ENCODE peak calls at places on chromosomes 16 and 17, in nine cellular contexts. B is HCT116, Y is AG04449, L is left lung, X is mucosa of descending colon, R is dorsolateral prefrontal cortex, N is fibroblast of lung, F is pancreas, U is kidney epithelial cell. T is an unnamed sample.

GRCh38 chr16:64858076-64858475 is 263.8 kb downstream of the CDH11 start:
- DNase-seq in B (no peak), Y (peak), L (no peak), X (no peak), R (no peak), N (peak), F (no peak), U (no peak), T (no peak)

GRCh38 chr16:48164907-48165715 is 9.3 kb upstream of the ABCC12 start:
- DNase-seq in B (peak), Y (no peak), L (peak), X (peak), R (peak), N (peak), F (peak), U (peak), T (peak)

GRCh38 chr17:61410100-61410551 is 10.5 kb downstream of the TBX2 start:
- DNase-seq in B (no peak), Y (no peak), L (peak), X (no peak), R (no peak), N (no peak), F (peak), U (no peak), T (no peak)

GRCh38 chr16:5065368-5065767 is 388 bp downstream of the C16orf89 start:
- DNase-seq in B (no peak), Y (no peak), L (no peak), X (no peak), R (no peak), N (no peak), F (no peak), U (no peak), T (no peak)

GRCh38 chr16:77307764-77308561 is 108.8 kb downstream of the SYCE1L start:
- DNase-seq in B (no peak), Y (no peak), L (no peak), X (no peak), R (no peak), N (peak), F (no peak), U (peak), T (no peak)

GRCh38 chr17:2695243-2695960 is 16.2 kb downstream of the CLUH start:
- DNase-seq in B (no peak), Y (no peak), L (peak), X (no peak), R (peak), N (no peak), F (peak), U (no peak), T (no peak)

GRCh38 chr17:19263621-19264010 is 26.4 kb downstream of the EPN2 start:
- DNase-seq in B (no peak), Y (no peak), L (no peak), X (no peak), R (no peak), N (peak), F (no peak), U (peak), T (no peak)

GRCh38 chr16:67199011-67199807 is at the start of gene ELMO3:
- DNase-seq in B (no peak), Y (no peak), L (peak), X (peak), R (no peak), N (no peak), F (peak), U (no peak), T (no peak)

GRCh38 chr16:22370038-22370541 is 4.3 kb downstream of the CDR2 start:
- DNase-seq in B (no peak), Y (peak), L (no peak), X (no peak), R (no peak), N (peak), F (no peak), U (no peak), T (no peak)

GRCh38 chr17:74601944-74602572 is 10.0 kb upstream of the CD300LD start:
- DNase-seq in B (peak), Y (no peak), L (no peak), X (peak), R (no peak), N (peak), F (no peak), U (no peak), T (peak)

GRCh38 chr16:14490281-14490680 is 139.8 kb downstream of the PARN start:
- DNase-seq in B (no peak), Y (no peak), L (no peak), X (no peak), R (no peak), N (no peak), F (no peak), U (no peak), T (no peak)

GRCh38 chr17:28717578-28718316 is at the start of gene RAB34:
- DNase-seq in B (no peak), Y (no peak), L (peak), X (peak), R (no peak), N (peak), F (peak), U (no peak), T (no peak)

GRCh38 chr17:51860934-51861561 is 297.5 kb downstream of the CA10 start:
- DNase-seq in B (peak), Y (no peak), L (no peak), X (peak), R (no peak), N (no peak), F (no peak), U (no peak), T (peak)

GRCh38 chr17:11917415-11917814 is 79.9 kb downstream of the ZNF18 start:
- DNase-seq in B (no peak), Y (no peak), L (no peak), X (no peak), R (no peak), N (no peak), F (no peak), U (no peak), T (no peak)

GRCh38 chr16:85870159-85870558 is 28.8 kb upstream of the IRF8 start:
- DNase-seq in B (no peak), Y (no peak), L (no peak), X (no peak), R (no peak), N (no peak), F (no peak), U (no peak), T (no peak)

GRCh38 chr16:8725513-8726178 is 51.2 kb downstream of the ABAT start:
- DNase-seq in B (no peak), Y (no peak), L (no peak), X (no peak), R (no peak), N (no peak), F (no peak), U (no peak), T (no peak)

GRCh38 chr16:65833171-65833871 is 533.2 kb upstream of the CDH5 start:
- DNase-seq in B (no peak), Y (peak), L (no peak), X (peak), R (no peak), N (peak), F (no peak), U (no peak), T (no peak)

GRCh38 chr17:5758651-5759050 is 174.3 kb upstream of the NLRP1 start:
- DNase-seq in B (peak), Y (no peak), L (no peak), X (peak), R (no peak), N (no peak), F (no peak), U (no peak), T (peak)

GRCh38 chr17:35991075-35991474 is 4.5 kb upstream of the CCL14 start:
- DNase-seq in B (no peak), Y (no peak), L (no peak), X (no peak), R (no peak), N (no peak), F (no peak), U (no peak), T (no peak)

GRCh38 chr16:2326191-2326590 is 14.3 kb downstream of the ABCA3 start:
- DNase-seq in B (no peak), Y (no peak), L (peak), X (no peak), R (no peak), N (no peak), F (no peak), U (no peak), T (no peak)

GRCh38 chr16:2324296-2324859 is 16.1 kb downstream of the ABCA3 start:
- DNase-seq in B (no peak), Y (no peak), L (peak), X (no peak), R (no peak), N (no peak), F (no peak), U (no peak), T (no peak)

GRCh38 chr16:2323701-2324100 is 16.8 kb downstream of the ABCA3 start:
- DNase-seq in B (no peak), Y (no peak), L (peak), X (no peak), R (no peak), N (no peak), F (no peak), U (no peak), T (no peak)

GRCh38 chr16:2325181-2325580 is 15.3 kb downstream of the ABCA3 start:
- DNase-seq in B (no peak), Y (no peak), L (peak), X (no peak), R (no peak), N (no peak), F (no peak), U (no peak), T (no peak)

GRCh38 chr16:2325791-2326190 is 14.7 kb downstream of the ABCA3 start:
- DNase-seq in B (no peak), Y (no peak), L (peak), X (no peak), R (no peak), N (no peak), F (no peak), U (no peak), T (no peak)
- H3K4me3 ChIP-seq in B (no peak), Y (no peak), L (peak), X (no peak), R (no peak), N (no peak), F (no peak), U (no peak), T (no peak)

GRCh38 chr17:34892864-34893263 is 68.4 kb downstream of the CCT6B start:
- DNase-seq in B (peak), Y (no peak), L (no peak), X (no peak), R (no peak), N (no peak), F (no peak), U (no peak), T (peak)
- TF ChIP-seq CTCF in B (peak), Y (peak), L (no peak), X (no peak), R (peak), N (peak), F (no peak), U (peak), T (peak)

GRCh38 chr16:324201-324450 is 28.4 kb downstream of the AXIN1 start:
- DNase-seq in B (no peak), Y (no peak), L (no peak), X (no peak), R (no peak), N (no peak), F (no peak), U (no peak), T (no peak)
- H3K4me3 ChIP-seq in B (no peak), Y (no peak), L (no peak), X (no peak), R (no peak), N (no peak), F (no peak), U (no peak), T (no peak)

GRCh38 chr17:67912088-67912487 is 84.2 kb downstream of the C17orf58 start:
- DNase-seq in B (no peak), Y (no peak), L (no peak), X (no peak), R (no peak), N (no peak), F (no peak), U (no peak), T (no peak)
- TF ChIP-seq CTCF in B (no peak), Y (no peak), L (no peak), X (no peak), R (no peak), N (no peak), F (no peak), U (no peak), T (no peak)

DNA sequence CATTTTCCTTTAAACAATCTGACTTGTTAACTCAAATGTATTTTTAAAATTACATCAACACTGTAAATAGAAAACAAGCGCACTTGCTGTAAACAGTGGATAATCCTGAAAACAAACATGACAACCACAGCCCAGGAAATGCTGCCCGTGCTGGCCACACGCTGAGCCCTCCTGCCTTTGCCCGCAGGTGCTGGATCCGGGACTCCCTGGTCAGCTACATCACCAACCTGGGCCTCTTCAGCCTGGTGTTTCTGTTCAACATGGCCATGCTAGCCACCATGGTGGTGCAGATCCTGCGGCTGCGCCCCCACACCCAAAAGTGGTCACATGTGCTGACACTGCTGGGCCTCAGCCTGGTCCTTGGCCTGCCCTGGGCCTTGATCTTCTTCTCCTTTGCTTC is 6.6 kb upstream of the ADGRG3 start:
- DNase-seq in B (no peak), Y (no peak), L (no peak), X (no peak), R (no peak), N (no peak), F (no peak), U (no peak), T (no peak)
- H3K4me3 ChIP-seq in B (no peak), Y (no peak), L (no peak), X (no peak), R (no peak), N (no peak), F (no peak), U (no peak), T (no peak)

DNA sequence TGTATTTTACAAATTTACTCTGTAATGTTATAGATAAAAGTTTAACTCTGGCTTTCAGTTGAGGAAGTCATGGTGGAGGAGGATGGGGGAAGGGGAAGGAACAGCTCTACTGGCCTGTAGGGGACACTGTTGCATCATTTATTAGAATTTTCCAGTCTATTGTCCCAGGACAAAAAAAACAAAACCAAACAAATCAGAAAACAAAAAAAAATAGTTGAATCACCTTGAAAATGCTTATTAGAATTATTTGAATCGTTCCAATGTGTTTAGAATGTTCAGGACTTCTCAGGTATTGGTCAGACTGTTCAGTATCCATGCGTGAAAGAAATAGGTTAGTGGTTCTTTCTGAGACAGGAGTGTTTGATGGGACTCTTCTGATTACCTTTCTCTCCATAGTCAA is 242.0 kb downstream of the FTO start:
- DNase-seq in B (peak), Y (no peak), L (no peak), X (peak), R (no peak), N (peak), F (no peak), U (no peak), T (peak)
- TF ChIP-seq CTCF in B (peak), Y (peak), L (peak), X (peak), R (peak), N (peak), F (peak), U (peak), T (peak)

GRCh38 chr16:84641643-84642358 is 6.5 kb upstream of the KLHL36 start:
- DNase-seq in B (no peak), Y (no peak), L (no peak), X (no peak), R (no peak), N (no peak), F (no peak), U (no peak), T (no peak)
- H3K4me3 ChIP-seq in B (no peak), Y (no peak), L (no peak), X (no peak), R (no peak), N (no peak), F (no peak), U (no peak), T (peak)

T was measured in GM12865.